ENCODE peak calls at places on chromosomes 13 and 19, in five cellular contexts. Y is IMR-90, R is fibroblast of pulmonary artery, V is progenitor cell of endocrine pancreas, O is GM13976. T is an unnamed sample.
A peak's percentile ranks its signal among the peaks of the same experiment; 100 is the strongest.

GRCh38 chr13:51838235-51838846 is 6.6 kb downstream of the TMEM272 start:
- DNase-seq in Y (peak; percentile 65), R (peak; percentile 58), V (no peak), O (no peak), T (peak; percentile 68)

GRCh38 chr13:111247552-111247951 is 72.9 kb upstream of the TEX29 start:
- DNase-seq in Y (no peak), R (peak; percentile 10), V (no peak), O (no peak), T (peak; percentile 38)

GRCh38 chr19:35715981-35716734 is 1.6 kb upstream of the KMT2B start:
- DNase-seq in Y (peak; percentile 30), R (peak; percentile 39), V (peak; percentile 50), O (no peak), T (peak; percentile 36)

GRCh38 chr19:18649371-18650047 is 12.7 kb downstream of the KLHL26 start:
- DNase-seq in Y (peak; percentile 70), R (no peak), V (no peak), O (no peak), T (peak; percentile 32)

GRCh38 chr19:44623080-44623479 is 9.7 kb downstream of the IGSF23 start:
- DNase-seq in Y (peak; percentile 45), R (peak; percentile 61), V (no peak), O (no peak), T (peak; percentile 73)

GRCh38 chr19:51621178-51621577 is 9.0 kb downstream of the SIGLEC5 start:
- DNase-seq in Y (no peak), R (no peak), V (no peak), O (peak; percentile 71), T (no peak)

GRCh38 chr19:58037927-58038687 is 4.3 kb downstream of the ZSCAN1 start:
- DNase-seq in Y (no peak), R (no peak), V (no peak), O (no peak), T (no peak)

GRCh38 chr19:45424191-45425058 is 708 bp upstream of the ERCC1 start:
- DNase-seq in Y (peak; percentile 98), R (peak; percentile 93), V (no peak), O (no peak), T (peak; percentile 92)

GRCh38 chr13:76647550-76647949 is 238.7 kb downstream of the KCTD12 start:
- DNase-seq in Y (peak; percentile 16), R (no peak), V (no peak), O (no peak), T (peak; percentile 36)

GRCh38 chr13:99322297-99323103 is 15.3 kb upstream of the GPR183 start:
- DNase-seq in Y (peak; percentile 89), R (peak; percentile 60), V (no peak), O (peak; percentile 72), T (peak; percentile 83)

GRCh38 chr13:76884571-76885202 is 1.5 kb downstream of the KCTD12 start:
- DNase-seq in Y (peak; percentile 20), R (peak; percentile 57), V (no peak), O (no peak), T (peak; percentile 35)

GRCh38 chr19:58355215-58355796 is 2.0 kb upstream of the A1BG start:
- DNase-seq in Y (no peak), R (no peak), V (no peak), O (no peak), T (no peak)

GRCh38 chr13:20231839-20232555 is at the start of gene GJB6:
- DNase-seq in Y (no peak), R (no peak), V (peak; percentile 25), O (peak; percentile 59), T (no peak)

GRCh38 chr13:51770681-51771417 is 33.1 kb downstream of the DHRS12 start:
- DNase-seq in Y (no peak), R (no peak), V (no peak), O (no peak), T (no peak)

GRCh38 chr13:112734696-112735547 is 45.1 kb downstream of the ATP11A start:
- DNase-seq in Y (peak; percentile 18), R (no peak), V (no peak), O (no peak), T (peak; percentile 66)

GRCh38 chr19:54141356-54141755 is 3.8 kb downstream of the CNOT3 start:
- DNase-seq in Y (peak; percentile 29), R (no peak), V (no peak), O (no peak), T (peak; percentile 90)

GRCh38 chr19:58569943-58570670 is 3.0 kb downstream of the MZF1 start:
- DNase-seq in Y (no peak), R (no peak), V (no peak), O (no peak), T (no peak)

GRCh38 chr19:8423821-8424223 is 10.7 kb downstream of the MARCHF2 start:
- DNase-seq in Y (peak; percentile 97), R (peak; percentile 99), V (peak; percentile 25), O (peak; percentile 12), T (peak; percentile 98)

GRCh38 chr13:33347866-33348265 is 62.3 kb upstream of the STARD13 start:
- DNase-seq in Y (no peak), R (no peak), V (no peak), O (no peak), T (no peak)

GRCh38 chr13:84661718-84662117 is 779.4 kb upstream of the SLITRK1 start:
- DNase-seq in Y (peak; percentile 5), R (no peak), V (no peak), O (no peak), T (no peak)

GRCh38 chr19:46133101-46133627 is 8.7 kb upstream of the IGFL3 start:
- DNase-seq in Y (peak; percentile 97), R (peak; percentile 98), V (peak; percentile 49), O (no peak), T (peak; percentile 96)

GRCh38 chr19:44893704-44894103 is 2.6 kb downstream of the TOMM40 start:
- DNase-seq in Y (no peak), R (no peak), V (no peak), O (no peak), T (no peak)

GRCh38 chr13:40383132-40383531 is 283.3 kb downstream of the FOXO1 start:
- DNase-seq in Y (no peak), R (no peak), V (no peak), O (no peak), T (no peak)

GRCh38 chr19:45161715-45162463 is 1.1 kb upstream of the NKPD1 start:
- DNase-seq in Y (peak; percentile 28), R (peak; percentile 47), V (peak; percentile 62), O (no peak), T (no peak)

GRCh38 chr19:52444506-52444905 is 8.8 kb upstream of the ZNF578 start:
- DNase-seq in Y (no peak), R (no peak), V (no peak), O (no peak), T (no peak)

GRCh38 chr13:98476538-98476966 is 100.4 kb downstream of the STK24 start:
- DNase-seq in Y (peak; percentile 92), R (peak; percentile 84), V (no peak), O (peak; percentile 94), T (peak; percentile 95)

GRCh38 chr13:75226755-75227435 is 255.1 kb downstream of the TBC1D4 start:
- DNase-seq in Y (peak; percentile 86), R (peak; percentile 85), V (no peak), O (no peak), T (peak; percentile 96)

GRCh38 chr19:21362291-21362690 is 3.5 kb downstream of the ZNF738 start:
- DNase-seq in Y (no peak), R (no peak), V (no peak), O (no peak), T (no peak)

DNA sequence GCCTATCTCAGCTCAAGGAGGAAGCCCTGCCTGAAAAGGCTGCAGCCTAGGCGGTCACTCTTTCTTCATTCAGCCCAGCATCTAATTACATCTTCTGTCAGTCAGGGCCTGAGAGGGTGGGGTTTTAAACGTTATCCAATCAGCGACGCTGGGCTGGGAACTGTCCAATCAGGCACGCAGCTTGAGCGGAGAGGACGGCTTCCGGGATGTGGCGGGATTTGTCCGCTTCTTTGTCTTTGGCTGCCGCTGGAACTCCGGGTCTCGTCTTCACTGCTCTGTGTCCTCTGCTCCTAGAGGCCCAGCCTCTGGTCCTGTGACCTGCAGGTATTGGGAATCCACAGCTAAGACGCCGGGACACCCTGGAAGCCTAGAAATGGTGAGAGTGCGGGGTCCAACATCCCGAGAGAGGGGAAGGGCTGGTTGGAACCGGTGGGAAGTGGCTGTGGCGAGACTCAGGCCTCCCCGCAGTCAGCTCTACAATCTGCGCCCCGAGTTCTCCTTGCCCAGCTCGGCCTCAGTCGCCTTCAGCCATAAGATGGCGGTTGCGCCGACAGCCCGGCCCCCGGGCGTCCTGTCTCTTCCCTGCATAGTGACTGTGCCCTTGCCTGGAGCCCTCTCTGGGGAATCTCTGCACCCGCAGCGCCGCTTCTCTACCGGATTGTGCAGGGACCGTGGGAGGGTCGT is at the start of gene ZNF738:
- DNase-seq in Y (peak; percentile 96), R (peak; percentile 97), V (peak; percentile 81), O (peak; percentile 87), T (peak; percentile 94)
- TF ChIP-seq CTCF in Y (no peak), R (no peak), V (no peak), O (no peak), T (no peak)

GRCh38 chr19:1261863-1262686 is 7.1 kb upstream of the CIRBP start:
- DNase-seq in Y (peak; percentile 43), R (no peak), V (no peak), O (no peak), T (peak; percentile 67)
- TF ChIP-seq CTCF in Y (no peak), R (no peak), V (no peak), O (no peak), T (no peak)

GRCh38 chr13:24681930-24682329 is 1.7 kb downstream of the ATP12A start:
- DNase-seq in Y (no peak), R (no peak), V (no peak), O (no peak), T (no peak)

GRCh38 chr13:24682353-24682752 is 2.1 kb downstream of the ATP12A start:
- DNase-seq in Y (no peak), R (no peak), V (no peak), O (no peak), T (no peak)

GRCh38 chr13:24680921-24681585 is 845 bp downstream of the ATP12A start:
- DNase-seq in Y (no peak), R (no peak), V (no peak), O (no peak), T (no peak)

GRCh38 chr13:24679686-24680085 is 522 bp upstream of the ATP12A start:
- DNase-seq in Y (no peak), R (no peak), V (no peak), O (no peak), T (no peak)

GRCh38 chr13:24680258-24680920 is at the start of gene ATP12A:
- DNase-seq in Y (no peak), R (no peak), V (peak; percentile 70), O (peak; percentile 55), T (no peak)
- TF ChIP-seq CTCF in Y (no peak), R (no peak), V (peak; percentile 36), O (no peak), T (no peak)

GRCh38 chr13:34462843-34463242 is 479.2 kb upstream of the NBEA start:
- DNase-seq in Y (peak; percentile 22), R (peak; percentile 64), V (no peak), O (no peak), T (peak; percentile 64)
- TF ChIP-seq CTCF in Y (no peak), R (no peak), V (no peak), O (no peak), T (no peak)

T was measured in AG10803.